ENCODE peak calls at places on chromosome 16, in five cellular contexts. One of them, this sample, is unnamed.

GRCh38 chr16:48613061-48613957 is 3.3 kb upstream of the N4BP1 start:
- DNase-seq in hepatocyte: peak
- DNase-seq in cardiac muscle cell: no peak
- DNase-seq in brain microvascular endothelial cell: peak
- DNase-seq in lower leg skin: no peak
- DNase-seq in this sample: no peak

GRCh38 chr16:85903576-85903975 is 4.6 kb downstream of the IRF8 start:
- DNase-seq in cardiac muscle cell: no peak
- DNase-seq in hepatocyte: no peak
- DNase-seq in lower leg skin: no peak
- DNase-seq in brain microvascular endothelial cell: no peak
- DNase-seq in this sample: no peak

GRCh38 chr16:24070851-24071250 is 185.3 kb upstream of the CACNG3 start:
- DNase-seq in hepatocyte: peak
- DNase-seq in lower leg skin: no peak
- DNase-seq in brain microvascular endothelial cell: peak
- DNase-seq in cardiac muscle cell: peak
- DNase-seq in this sample: peak

GRCh38 chr16:7268182-7268581 is 64.5 kb upstream of the RBFOX1 start:
- DNase-seq in brain microvascular endothelial cell: peak
- DNase-seq in lower leg skin: no peak
- DNase-seq in cardiac muscle cell: peak
- DNase-seq in hepatocyte: peak
- DNase-seq in this sample: peak

GRCh38 chr16:48583075-48584065 is 26.6 kb downstream of the N4BP1 start:
- DNase-seq in hepatocyte: no peak
- DNase-seq in lower leg skin: no peak
- DNase-seq in brain microvascular endothelial cell: no peak
- DNase-seq in cardiac muscle cell: no peak
- DNase-seq in this sample: peak

GRCh38 chr16:88888778-88889387 is 22.4 kb upstream of the PABPN1L start:
- DNase-seq in hepatocyte: no peak
- DNase-seq in brain microvascular endothelial cell: no peak
- DNase-seq in lower leg skin: no peak
- DNase-seq in cardiac muscle cell: no peak
- DNase-seq in this sample: no peak

GRCh38 chr16:24635900-24636610 is 93.4 kb upstream of the TNRC6A start:
- DNase-seq in hepatocyte: peak
- DNase-seq in cardiac muscle cell: peak
- DNase-seq in brain microvascular endothelial cell: peak
- DNase-seq in lower leg skin: peak
- DNase-seq in this sample: peak

GRCh38 chr16:15946257-15947044 is 3.0 kb upstream of the ABCC1 start:
- DNase-seq in cardiac muscle cell: no peak
- DNase-seq in hepatocyte: peak
- DNase-seq in brain microvascular endothelial cell: peak
- DNase-seq in lower leg skin: no peak
- DNase-seq in this sample: peak

GRCh38 chr16:2447920-2448583 is 11.9 kb upstream of the TEDC2 start:
- DNase-seq in lower leg skin: no peak
- DNase-seq in cardiac muscle cell: no peak
- DNase-seq in hepatocyte: no peak
- DNase-seq in brain microvascular endothelial cell: peak
- DNase-seq in this sample: peak

GRCh38 chr16:64167851-64168770 is 953.8 kb downstream of the CDH11 start:
- DNase-seq in lower leg skin: no peak
- DNase-seq in brain microvascular endothelial cell: no peak
- DNase-seq in cardiac muscle cell: no peak
- DNase-seq in hepatocyte: no peak
- DNase-seq in this sample: no peak

GRCh38 chr16:49740190-49740589 is 115.7 kb downstream of the ZNF423 start:
- DNase-seq in brain microvascular endothelial cell: no peak
- DNase-seq in cardiac muscle cell: no peak
- DNase-seq in lower leg skin: no peak
- DNase-seq in hepatocyte: no peak
- DNase-seq in this sample: no peak

GRCh38 chr16:21088143-21088542 is 62.5 kb downstream of the DNAH3 start:
- DNase-seq in hepatocyte: no peak
- DNase-seq in cardiac muscle cell: no peak
- DNase-seq in brain microvascular endothelial cell: no peak
- DNase-seq in lower leg skin: no peak
- DNase-seq in this sample: no peak

GRCh38 chr16:21081329-21081728 is 69.3 kb downstream of the DNAH3 start:
- DNase-seq in lower leg skin: no peak
- DNase-seq in brain microvascular endothelial cell: no peak
- DNase-seq in cardiac muscle cell: no peak
- DNase-seq in hepatocyte: no peak
- DNase-seq in this sample: no peak

GRCh38 chr16:21088646-21089538 is 61.8 kb downstream of the DNAH3 start:
- DNase-seq in cardiac muscle cell: no peak
- DNase-seq in lower leg skin: no peak
- DNase-seq in brain microvascular endothelial cell: no peak
- DNase-seq in hepatocyte: no peak
- DNase-seq in this sample: peak

GRCh38 chr16:21084631-21085235 is 65.9 kb downstream of the DNAH3 start:
- DNase-seq in hepatocyte: no peak
- DNase-seq in lower leg skin: no peak
- DNase-seq in cardiac muscle cell: no peak
- DNase-seq in brain microvascular endothelial cell: no peak
- DNase-seq in this sample: no peak

DNA sequence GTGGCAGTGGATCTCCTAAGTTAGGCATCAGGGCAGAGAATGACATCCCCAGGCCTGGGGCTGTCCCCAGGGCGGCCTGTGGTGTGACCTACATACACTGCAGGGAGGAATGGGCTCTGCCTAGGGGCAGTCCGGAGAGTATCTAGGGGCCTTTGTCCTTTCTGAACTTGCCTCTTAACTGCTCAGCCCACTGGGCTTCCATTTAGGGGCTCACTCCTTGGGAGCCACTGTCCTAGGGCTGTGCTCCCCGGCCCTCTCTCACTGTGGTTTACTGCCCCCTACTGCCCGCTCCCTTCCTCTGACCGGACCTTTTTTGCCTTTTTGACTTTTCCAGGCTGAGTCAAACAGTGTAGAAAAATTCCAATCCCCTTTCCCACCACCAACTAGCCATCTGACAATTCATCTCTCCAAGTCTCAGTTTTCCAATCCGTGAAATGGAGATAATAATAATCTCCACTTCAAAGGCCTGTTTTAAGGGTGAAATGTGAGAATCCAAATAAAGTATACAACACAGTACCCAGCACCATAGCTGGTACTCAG is 66.8 kb downstream of the DNAH3 start:
- DNase-seq in brain microvascular endothelial cell: peak
- DNase-seq in lower leg skin: peak
- DNase-seq in hepatocyte: peak
- DNase-seq in cardiac muscle cell: peak
- DNase-seq in this sample: peak
- H3K4me3 ChIP-seq in brain microvascular endothelial cell: no peak
- H3K4me3 ChIP-seq in lower leg skin: no peak
- H3K4me3 ChIP-seq in hepatocyte: no peak
- H3K4me3 ChIP-seq in cardiac muscle cell: no peak
- H3K4me3 ChIP-seq in this sample: no peak

DNA sequence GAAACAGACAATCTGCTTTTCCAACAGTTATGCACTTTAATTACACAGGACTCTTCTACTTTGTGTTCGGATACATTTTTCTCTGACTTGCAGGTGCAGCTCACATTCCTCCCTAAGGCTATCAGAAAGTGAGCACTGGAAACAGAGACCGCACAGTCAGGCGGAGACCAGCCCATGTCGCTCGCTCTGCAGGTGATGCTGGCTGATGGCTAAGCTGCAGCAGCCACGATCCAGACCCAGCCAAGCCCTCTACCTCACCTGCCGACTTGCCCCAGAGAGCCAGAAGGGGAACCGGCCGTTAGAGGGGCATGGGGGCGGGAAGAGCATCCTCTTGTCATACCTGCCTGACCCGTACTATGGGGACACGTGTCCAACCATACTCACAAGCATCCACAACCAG is 33.8 kb downstream of the MAP1LC3B start:
- DNase-seq in brain microvascular endothelial cell: no peak
- DNase-seq in lower leg skin: no peak
- DNase-seq in cardiac muscle cell: no peak
- DNase-seq in hepatocyte: no peak
- DNase-seq in this sample: no peak
- TF ChIP-seq CTCF in brain microvascular endothelial cell: no peak
- TF ChIP-seq CTCF in lower leg skin: no peak
- TF ChIP-seq CTCF in cardiac muscle cell: no peak
- TF ChIP-seq CTCF in hepatocyte: no peak
- TF ChIP-seq CTCF in this sample: no peak

GRCh38 chr16:12096162-12096781 is 119.7 kb downstream of the SNX29 start:
- DNase-seq in cardiac muscle cell: no peak
- DNase-seq in hepatocyte: no peak
- DNase-seq in lower leg skin: no peak
- DNase-seq in brain microvascular endothelial cell: no peak
- DNase-seq in this sample: peak

GRCh38 chr16:12094537-12095265 is 118.2 kb downstream of the SNX29 start:
- DNase-seq in cardiac muscle cell: no peak
- DNase-seq in hepatocyte: no peak
- DNase-seq in brain microvascular endothelial cell: no peak
- DNase-seq in lower leg skin: no peak
- DNase-seq in this sample: no peak

GRCh38 chr16:12093902-12094301 is 117.4 kb downstream of the SNX29 start:
- DNase-seq in lower leg skin: no peak
- DNase-seq in brain microvascular endothelial cell: no peak
- DNase-seq in hepatocyte: no peak
- DNase-seq in cardiac muscle cell: no peak
- DNase-seq in this sample: no peak

GRCh38 chr16:12096828-12097522 is 120.4 kb downstream of the SNX29 start:
- DNase-seq in brain microvascular endothelial cell: no peak
- DNase-seq in lower leg skin: no peak
- DNase-seq in hepatocyte: no peak
- DNase-seq in cardiac muscle cell: no peak
- DNase-seq in this sample: no peak

GRCh38 chr16:12095275-12096161 is 119.0 kb downstream of the SNX29 start:
- DNase-seq in lower leg skin: peak
- DNase-seq in cardiac muscle cell: peak
- DNase-seq in brain microvascular endothelial cell: peak
- DNase-seq in hepatocyte: peak
- DNase-seq in this sample: peak
- H3K4me3 ChIP-seq in lower leg skin: no peak
- H3K4me3 ChIP-seq in cardiac muscle cell: no peak
- H3K4me3 ChIP-seq in brain microvascular endothelial cell: peak
- H3K4me3 ChIP-seq in hepatocyte: no peak
- H3K4me3 ChIP-seq in this sample: no peak

GRCh38 chr16:69088684-69089083 is 16.8 kb upstream of the HAS3 start:
- DNase-seq in lower leg skin: no peak
- DNase-seq in brain microvascular endothelial cell: no peak
- DNase-seq in hepatocyte: no peak
- DNase-seq in cardiac muscle cell: no peak
- DNase-seq in this sample: no peak

GRCh38 chr16:69087161-69087581 is 18.3 kb upstream of the HAS3 start:
- DNase-seq in brain microvascular endothelial cell: no peak
- DNase-seq in lower leg skin: no peak
- DNase-seq in cardiac muscle cell: no peak
- DNase-seq in hepatocyte: no peak
- DNase-seq in this sample: no peak

GRCh38 chr16:69084301-69084700 is 21.2 kb upstream of the HAS3 start:
- DNase-seq in brain microvascular endothelial cell: peak
- DNase-seq in cardiac muscle cell: no peak
- DNase-seq in hepatocyte: no peak
- DNase-seq in lower leg skin: no peak
- DNase-seq in this sample: no peak

GRCh38 chr16:69085032-69085695 is 20.3 kb upstream of the HAS3 start:
- DNase-seq in cardiac muscle cell: no peak
- DNase-seq in lower leg skin: no peak
- DNase-seq in hepatocyte: no peak
- DNase-seq in brain microvascular endothelial cell: no peak
- DNase-seq in this sample: no peak

GRCh38 chr16:69083306-69083941 is 22.0 kb upstream of the HAS3 start:
- DNase-seq in brain microvascular endothelial cell: no peak
- DNase-seq in cardiac muscle cell: no peak
- DNase-seq in hepatocyte: no peak
- DNase-seq in lower leg skin: no peak
- DNase-seq in this sample: no peak
- TF ChIP-seq CTCF in brain microvascular endothelial cell: peak
- TF ChIP-seq CTCF in cardiac muscle cell: peak
- TF ChIP-seq CTCF in hepatocyte: no peak
- TF ChIP-seq CTCF in lower leg skin: no peak
- TF ChIP-seq CTCF in this sample: no peak

GRCh38 chr16:30775381-30776099 is 11.5 kb downstream of the ZNF629 start:
- DNase-seq in cardiac muscle cell: peak
- DNase-seq in brain microvascular endothelial cell: peak
- DNase-seq in hepatocyte: peak
- DNase-seq in lower leg skin: peak
- DNase-seq in this sample: peak

GRCh38 chr16:30775131-30775380 is 11.9 kb downstream of the ZNF629 start:
- DNase-seq in hepatocyte: no peak
- DNase-seq in lower leg skin: no peak
- DNase-seq in brain microvascular endothelial cell: no peak
- DNase-seq in cardiac muscle cell: no peak
- DNase-seq in this sample: no peak

GRCh38 chr16:30774367-30775130 is 12.4 kb downstream of the RNF40 start:
- DNase-seq in brain microvascular endothelial cell: no peak
- DNase-seq in hepatocyte: no peak
- DNase-seq in lower leg skin: no peak
- DNase-seq in cardiac muscle cell: no peak
- DNase-seq in this sample: no peak

GRCh38 chr16:30771726-30772125 is 9.6 kb downstream of the RNF40 start:
- DNase-seq in cardiac muscle cell: no peak
- DNase-seq in lower leg skin: no peak
- DNase-seq in hepatocyte: no peak
- DNase-seq in brain microvascular endothelial cell: no peak
- DNase-seq in this sample: no peak

DNA sequence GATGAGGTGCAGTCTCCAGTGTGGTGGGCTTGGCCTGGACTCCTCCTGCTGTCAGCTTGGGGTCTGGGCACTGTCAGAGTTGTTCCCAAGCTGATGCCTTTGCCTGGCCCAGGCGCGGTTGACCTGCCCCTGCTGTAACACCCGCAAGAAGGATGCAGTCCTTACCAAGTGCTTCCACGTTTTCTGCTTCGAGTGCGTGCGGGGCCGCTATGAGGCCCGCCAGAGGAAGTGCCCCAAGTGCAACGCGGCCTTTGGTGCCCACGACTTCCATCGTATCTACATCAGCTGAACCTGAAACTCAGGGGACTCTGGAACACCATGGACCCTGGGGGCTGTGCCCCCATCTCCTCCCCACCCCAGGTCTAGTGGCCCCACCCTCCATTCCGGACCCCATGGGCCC is 11.7 kb downstream of the RNF40 start:
- DNase-seq in hepatocyte: no peak
- DNase-seq in cardiac muscle cell: no peak
- DNase-seq in brain microvascular endothelial cell: no peak
- DNase-seq in lower leg skin: no peak
- DNase-seq in this sample: no peak
- H3K4me3 ChIP-seq in hepatocyte: no peak
- H3K4me3 ChIP-seq in cardiac muscle cell: no peak
- H3K4me3 ChIP-seq in brain microvascular endothelial cell: no peak
- H3K4me3 ChIP-seq in lower leg skin: no peak
- H3K4me3 ChIP-seq in this sample: no peak

GRCh38 chr16:5505093-5505887 is 407.7 kb upstream of the EEF2KMT start:
- DNase-seq in hepatocyte: no peak
- DNase-seq in lower leg skin: no peak
- DNase-seq in brain microvascular endothelial cell: no peak
- DNase-seq in cardiac muscle cell: no peak
- DNase-seq in this sample: no peak
- TF ChIP-seq CTCF in hepatocyte: no peak
- TF ChIP-seq CTCF in lower leg skin: no peak
- TF ChIP-seq CTCF in brain microvascular endothelial cell: no peak
- TF ChIP-seq CTCF in cardiac muscle cell: no peak
- TF ChIP-seq CTCF in this sample: no peak